ENCODE peak calls at places on chromosomes 5 and 9, in six cellular contexts. N is stimulated activated CD8-positive, alpha-beta memory T cell treated with anti-CD3 and anti-CD28 coated beads, Interleukin-15, amount 100 ng/mL, for 24 hours; S is AML-193; I is fibroblast of pulmonary artery; K is HS-5; X is Kasumi-1. O is an unnamed sample.

GRCh38 chr9:9783211-9783610 is 829.6 kb downstream of the PTPRD start:
- DNase-seq in N (no peak), S (no peak), I (no peak), K (no peak), X (no peak), O (no peak)

GRCh38 chr9:112558476-112558875 is 71.8 kb downstream of the KIAA1958 start:
- DNase-seq in N (no peak), S (no peak), I (peak), K (peak), X (no peak), O (peak)

GRCh38 chr9:113484258-113484730 is 20.8 kb downstream of the RGS3 start:
- DNase-seq in N (no peak), S (no peak), I (peak), K (no peak), X (no peak), O (no peak)

GRCh38 chr5:158013939-158014338 is 155.0 kb upstream of the CLINT1 start:
- DNase-seq in N (no peak), S (no peak), I (peak), K (no peak), X (peak), O (no peak)

GRCh38 chr5:55421074-55421529 is 113.3 kb downstream of the MTREX start:
- DNase-seq in N (no peak), S (no peak), I (no peak), K (no peak), X (no peak), O (no peak)

GRCh38 chr9:33236571-33236970 is 3.4 kb upstream of the SPINK4 start:
- DNase-seq in N (no peak), S (no peak), I (no peak), K (no peak), X (no peak), O (no peak)

GRCh38 chr9:92807757-92808725 is 43.4 kb upstream of the BICD2 start:
- DNase-seq in N (no peak), S (no peak), I (no peak), K (no peak), X (no peak), O (no peak)

GRCh38 chr9:95822583-95823431 is 52.7 kb upstream of the ERCC6L2 start:
- DNase-seq in N (no peak), S (no peak), I (peak), K (peak), X (no peak), O (no peak)

GRCh38 chr5:146751781-146752401 is 126.7 kb downstream of the PPP2R2B start:
- DNase-seq in N (no peak), S (no peak), I (no peak), K (no peak), X (peak), O (no peak)

GRCh38 chr9:26148128-26148527 is 469.9 kb upstream of the TUSC1 start:
- DNase-seq in N (no peak), S (no peak), I (peak), K (no peak), X (no peak), O (no peak)

GRCh38 chr5:125258610-125259009 is 512.2 kb upstream of the ZNF608 start:
- DNase-seq in N (no peak), S (no peak), I (no peak), K (no peak), X (no peak), O (no peak)

GRCh38 chr9:122056484-122056883 is 36.6 kb downstream of the TTLL11 start:
- DNase-seq in N (no peak), S (no peak), I (peak), K (no peak), X (peak), O (no peak)

GRCh38 chr9:136245194-136246150 is at the start of gene QSOX2:
- DNase-seq in N (peak), S (peak), I (peak), K (no peak), X (peak), O (peak)

GRCh38 chr9:7578951-7579743 is 220.4 kb downstream of the DMAC1 start:
- DNase-seq in N (no peak), S (no peak), I (no peak), K (no peak), X (no peak), O (no peak)

GRCh38 chr9:124306098-124306735 is 48.5 kb downstream of the NEK6 start:
- DNase-seq in N (no peak), S (no peak), I (peak), K (peak), X (peak), O (no peak)

GRCh38 chr9:87494970-87495471 is 2.6 kb upstream of the DAPK1 start:
- DNase-seq in N (no peak), S (no peak), I (no peak), K (no peak), X (no peak), O (no peak)

GRCh38 chr5:163453705-163454104 is 6.2 kb downstream of the NUDCD2 start:
- DNase-seq in N (no peak), S (no peak), I (peak), K (peak), X (no peak), O (no peak)

GRCh38 chr9:114382951-114383865 is 4.6 kb downstream of the AKNA start:
- DNase-seq in N (no peak), S (peak), I (peak), K (no peak), X (no peak), O (no peak)

GRCh38 chr5:34499001-34499734 is 157.0 kb upstream of the RAI14 start:
- DNase-seq in N (no peak), S (peak), I (peak), K (peak), X (peak), O (no peak)

GRCh38 chr5:156421798-156422197 is 94.8 kb downstream of the SGCD start:
- DNase-seq in N (no peak), S (no peak), I (no peak), K (no peak), X (no peak), O (no peak)

GRCh38 chr5:129223178-129223577 is 128.6 kb downstream of the ISOC1 start:
- DNase-seq in N (no peak), S (no peak), I (no peak), K (no peak), X (no peak), O (no peak)

GRCh38 chr5:125704888-125705287 is 718.3 kb upstream of the GRAMD2B start:
- DNase-seq in N (no peak), S (no peak), I (no peak), K (no peak), X (no peak), O (no peak)

GRCh38 chr5:15717002-15717401 is 217.0 kb downstream of the FBXL7 start:
- DNase-seq in N (no peak), S (no peak), I (peak), K (no peak), X (no peak), O (no peak)

GRCh38 chr5:133706732-133707430 is 94.5 kb upstream of the FSTL4 start:
- DNase-seq in N (no peak), S (no peak), I (no peak), K (no peak), X (no peak), O (no peak)

GRCh38 chr5:56475689-56476486 is 242.8 kb upstream of the ANKRD55 start:
- DNase-seq in N (no peak), S (no peak), I (peak), K (no peak), X (no peak), O (no peak)

GRCh38 chr5:6108540-6108848 is 269.9 kb downstream of the MED10 start:
- DNase-seq in N (no peak), S (no peak), I (no peak), K (no peak), X (no peak), O (no peak)

GRCh38 chr9:97046228-97046627 is 7.3 kb upstream of the CTSV start:
- DNase-seq in N (no peak), S (no peak), I (no peak), K (no peak), X (no peak), O (no peak)

GRCh38 chr5:122997294-122997693 is 39.2 kb downstream of the PPIC start:
- DNase-seq in N (no peak), S (no peak), I (no peak), K (no peak), X (no peak), O (no peak)

GRCh38 chr9:94782367-94783120 is 56.0 kb downstream of the AOPEP start:
- DNase-seq in N (no peak), S (no peak), I (peak), K (no peak), X (no peak), O (no peak)

GRCh38 chr9:37574996-37575395 is 1.2 kb downstream of the FBXO10 start:
- DNase-seq in N (no peak), S (no peak), I (no peak), K (no peak), X (no peak), O (no peak)

GRCh38 chr9:34457266-34458012 is 931 bp downstream of the FAM219A start:
- DNase-seq in N (no peak), S (no peak), I (peak), K (no peak), X (no peak), O (peak)

GRCh38 chr9:76441551-76442322 is 17.2 kb upstream of the GCNT1 start:
- DNase-seq in N (no peak), S (no peak), I (peak), K (no peak), X (no peak), O (no peak)